ENCODE peak calls at places on chromosome 10, in five cellular contexts. D is H9, Q is H1, Y is neuronal stem cell, O is trophoblast cell. U is an unnamed sample.

GRCh38 chr10:90788987-90789386 is 68.9 kb downstream of the HTR7 start:
- DNase-seq in D (no peak), Q (no peak), Y (no peak), O (no peak), U (no peak)

GRCh38 chr10:97961979-97962378 is 68.4 kb downstream of the CRTAC1 start:
- DNase-seq in D (no peak), Q (no peak), Y (no peak), O (no peak), U (no peak)

GRCh38 chr10:3119796-3120459 is 52.6 kb downstream of the PFKP start:
- DNase-seq in D (no peak), Q (no peak), Y (no peak), O (no peak), U (peak; percentile 31)

GRCh38 chr10:114356786-114357588 is 47.3 kb downstream of the AFAP1L2 start:
- DNase-seq in D (no peak), Q (no peak), Y (no peak), O (no peak), U (peak; percentile 78)

GRCh38 chr10:97466755-97467154 is 20.8 kb downstream of the ZDHHC16 start:
- DNase-seq in D (no peak), Q (no peak), Y (no peak), O (peak; percentile 73), U (no peak)

GRCh38 chr10:44917848-44918247 is 6.7 kb downstream of the TMEM72 start:
- DNase-seq in D (no peak), Q (no peak), Y (no peak), O (no peak), U (no peak)

GRCh38 chr10:14383266-14383665 is 52.5 kb upstream of the FRMD4A start:
- DNase-seq in D (no peak), Q (no peak), Y (no peak), O (peak; percentile 12), U (peak; percentile 17)

GRCh38 chr10:28256776-28257175 is 46.1 kb downstream of the MPP7 start:
- DNase-seq in D (no peak), Q (no peak), Y (no peak), O (no peak), U (no peak)

GRCh38 chr10:58393317-58393716 is 8.1 kb downstream of the TFAM start:
- DNase-seq in D (no peak), Q (no peak), Y (no peak), O (no peak), U (peak; percentile 30)

GRCh38 chr10:34628174-34628802 is 186.8 kb downstream of the PARD3 start:
- DNase-seq in D (no peak), Q (no peak), Y (no peak), O (no peak), U (no peak)

GRCh38 chr10:14541379-14541778 is 210.7 kb upstream of the FRMD4A start:
- DNase-seq in D (no peak), Q (no peak), Y (no peak), O (no peak), U (no peak)

GRCh38 chr10:77482072-77482471 is 155.5 kb downstream of the KCNMA1 start:
- DNase-seq in D (no peak), Q (no peak), Y (no peak), O (no peak), U (no peak)

GRCh38 chr10:123429631-123430257 is 236.4 kb upstream of the GPR26 start:
- DNase-seq in D (no peak), Q (no peak), Y (no peak), O (peak; percentile 59), U (no peak)

GRCh38 chr10:15518256-15518655 is 147.2 kb upstream of the FAM171A1 start:
- DNase-seq in D (no peak), Q (no peak), Y (no peak), O (peak; percentile 7), U (no peak)

GRCh38 chr10:1363466-1364121 is 307.4 kb downstream of the WDR37 start:
- DNase-seq in D (no peak), Q (no peak), Y (no peak), O (no peak), U (no peak)

GRCh38 chr10:33363112-33363511 is 28.6 kb upstream of the NRP1 start:
- DNase-seq in D (no peak), Q (no peak), Y (no peak), O (peak; percentile 35), U (no peak)

GRCh38 chr10:30373596-30374327 is 24.7 kb upstream of the MTPAP start:
- DNase-seq in D (no peak), Q (no peak), Y (no peak), O (no peak), U (no peak)

GRCh38 chr10:856405-857157 is 74.9 kb downstream of the LARP4B start:
- DNase-seq in D (no peak), Q (no peak), Y (no peak), O (no peak), U (no peak)

GRCh38 chr10:8473205-8473604 is 418.7 kb downstream of the GATA3 start:
- DNase-seq in D (no peak), Q (no peak), Y (no peak), O (no peak), U (no peak)

GRCh38 chr10:57320416-57320815 is 947.3 kb downstream of the IPMK start:
- DNase-seq in D (no peak), Q (no peak), Y (no peak), O (no peak), U (no peak)

GRCh38 chr10:109941193-109941872 is 18.0 kb upstream of the XPNPEP1 start:
- DNase-seq in D (no peak), Q (no peak), Y (no peak), O (no peak), U (no peak)
- H2BK12ac ChIP-seq in D (no peak overlapping the region), Q (peak overlapping the region; percentile 23), Y (no peak overlapping the region), O (no peak overlapping the region), U (no peak overlapping the region)

DNA sequence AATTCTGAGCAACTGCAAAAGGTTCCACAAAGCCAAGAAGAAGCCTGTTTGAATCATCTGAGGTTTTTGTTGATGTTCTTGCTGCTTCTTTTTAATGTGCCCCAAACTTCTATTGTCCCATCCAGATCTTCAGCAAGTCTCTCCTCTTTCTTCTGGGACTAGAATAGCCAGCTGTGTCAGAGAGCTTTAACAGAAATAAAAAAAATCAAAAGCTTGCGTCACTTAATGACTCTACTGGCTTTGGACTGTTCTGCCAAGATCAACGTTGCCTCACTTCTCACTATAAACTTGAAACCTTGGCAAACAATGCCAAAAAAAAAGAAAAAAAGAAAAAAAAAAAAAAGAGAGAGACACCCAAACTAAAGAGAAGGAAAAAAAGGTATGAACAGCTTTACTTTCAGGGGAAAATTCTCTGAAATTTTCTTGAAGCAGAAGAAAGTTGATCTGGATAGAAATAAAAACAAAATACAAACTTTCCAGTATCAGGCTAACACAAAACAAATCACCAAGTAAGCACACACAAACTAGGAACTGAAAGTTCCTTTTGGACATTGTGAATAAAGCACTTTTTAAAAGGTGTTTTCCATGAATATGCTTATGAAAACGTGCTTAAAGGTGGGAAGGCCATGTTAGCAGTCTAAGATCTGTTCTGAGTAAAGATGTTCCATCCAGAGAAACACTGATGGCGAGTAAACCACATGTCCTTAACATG is 14.8 kb downstream of the USP54 start:
- DNase-seq in D (no peak), Q (no peak), Y (no peak), O (no peak), U (peak; percentile 49)
- H3K14ac ChIP-seq in D (no peak overlapping the region), Q (no peak overlapping the region), Y (no peak overlapping the region), O (no peak overlapping the region), U (no peak overlapping the region)

DNA sequence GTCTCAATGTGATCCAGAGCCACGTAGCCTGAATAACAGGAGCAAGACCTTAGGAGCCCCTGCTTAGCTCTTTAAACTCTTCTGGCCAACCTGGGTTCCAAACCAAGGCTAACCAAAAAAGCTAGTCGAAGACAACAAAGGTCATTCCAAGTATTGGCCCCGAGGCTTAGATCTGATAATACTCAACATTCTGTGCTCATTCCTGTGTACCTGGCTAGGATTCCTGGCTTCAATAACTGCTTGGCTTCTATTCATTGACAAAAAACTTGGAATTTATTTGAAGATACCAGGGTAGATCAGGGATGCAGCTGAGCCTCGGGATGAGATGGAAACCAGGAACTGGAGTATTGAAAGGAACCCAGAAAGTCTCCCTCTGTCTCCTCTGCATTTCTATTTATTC is 4.1 kb upstream of the SGMS1 start:
- DNase-seq in D (no peak), Q (no peak), Y (no peak), O (peak; percentile 95), U (no peak)
- H2BK12ac ChIP-seq in D (no peak overlapping the region), Q (no peak overlapping the region), Y (no peak overlapping the region), O (no peak overlapping the region), U (no peak overlapping the region)

DNA sequence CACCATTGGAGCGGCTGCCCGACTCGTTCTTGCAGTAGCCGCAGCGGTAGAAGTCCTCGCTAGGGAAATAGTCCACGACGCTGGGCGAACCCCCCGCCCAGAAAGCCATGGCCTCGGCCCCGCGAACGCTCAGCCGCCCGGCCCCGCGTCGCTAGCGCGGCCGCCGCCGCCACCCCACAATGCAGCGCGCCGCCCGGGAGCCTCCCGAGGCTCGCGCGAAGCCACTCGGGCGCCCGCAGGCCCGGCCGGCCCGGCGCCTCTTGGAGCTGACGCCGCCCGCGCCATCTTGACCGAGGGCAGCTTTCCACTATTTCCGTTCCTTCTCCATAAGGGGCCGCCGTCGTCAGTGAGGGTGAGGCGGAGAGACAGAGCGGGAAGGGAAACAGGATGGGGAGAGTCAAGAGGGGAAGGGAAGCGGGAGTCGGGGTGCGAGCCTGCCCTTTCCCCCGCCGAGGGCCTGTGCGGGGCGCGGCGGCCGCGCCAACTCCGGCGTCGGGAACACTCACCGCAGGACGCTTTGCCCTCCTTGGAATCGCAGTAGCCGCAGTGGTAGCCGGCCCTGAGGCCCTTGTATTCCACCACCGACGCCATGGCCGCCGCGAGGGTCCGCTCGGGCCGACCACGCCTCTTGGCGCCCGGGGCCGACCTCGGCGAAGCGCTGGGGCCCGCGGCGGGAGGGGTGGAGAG is at the start of gene ATE1:
- DNase-seq in D (peak; percentile 91), Q (peak; percentile 69), Y (peak; percentile 89), O (peak; percentile 91), U (peak; percentile 94)
- H3K14ac ChIP-seq in D (peak within 1 kb of the TSS; percentile 89), Q (peak within 1 kb of the TSS; percentile 40), Y (peak within 1 kb of the TSS; percentile 94), O (peak within 1 kb of the TSS; percentile 95), U (no peak within 1 kb of the TSS)

GRCh38 chr10:80437227-80437626 is 16.9 kb upstream of the TSPAN14 start:
- DNase-seq in D (no peak), Q (no peak), Y (no peak), O (no peak), U (no peak)

GRCh38 chr10:80433134-80433533 is 21.0 kb upstream of the TSPAN14 start:
- DNase-seq in D (no peak), Q (no peak), Y (no peak), O (no peak), U (no peak)

GRCh38 chr10:80441831-80442230 is 12.3 kb upstream of the TSPAN14 start:
- DNase-seq in D (no peak), Q (no peak), Y (no peak), O (peak; percentile 91), U (no peak)

GRCh38 chr10:80436459-80437098 is 17.5 kb upstream of the TSPAN14 start:
- DNase-seq in D (no peak), Q (no peak), Y (no peak), O (peak; percentile 25), U (no peak)
- H2BK12ac ChIP-seq in D (no peak overlapping the region), Q (no peak overlapping the region), Y (no peak overlapping the region), O (no peak overlapping the region), U (no peak overlapping the region)

DNA sequence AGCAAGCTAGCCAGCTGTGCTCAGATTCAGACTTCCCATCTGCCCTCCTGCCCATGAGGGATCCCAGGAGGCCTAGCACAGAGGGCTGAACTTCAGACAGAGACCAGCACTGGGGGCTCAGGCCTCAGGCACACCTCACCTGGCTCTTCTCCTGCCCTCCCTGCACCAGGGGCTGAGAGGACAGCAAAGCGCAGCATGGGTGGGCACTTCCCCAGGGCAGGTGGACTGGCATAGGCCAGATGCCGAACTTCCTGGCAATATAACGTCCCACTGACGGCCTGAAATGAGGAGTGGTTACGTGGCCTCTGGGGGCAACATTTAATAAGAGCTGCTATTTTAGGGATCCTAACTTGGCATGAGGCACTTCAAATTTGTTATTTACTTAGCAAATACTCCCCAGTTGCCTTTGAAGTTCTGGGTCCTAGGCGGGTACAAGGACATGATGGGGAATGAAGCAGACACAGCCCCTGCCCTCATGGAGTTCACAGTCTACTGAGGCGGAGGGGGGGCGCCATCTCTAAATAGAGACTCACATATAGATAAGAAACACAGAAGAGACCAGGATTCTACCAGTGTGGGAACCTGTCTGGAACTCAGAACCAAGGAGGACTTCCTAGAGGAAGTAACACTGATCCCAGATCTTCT is 101.8 kb upstream of the ZMIZ1 start:
- DNase-seq in D (no peak), Q (no peak), Y (no peak), O (no peak), U (no peak)
- H3K14ac ChIP-seq in D (no peak overlapping the region), Q (peak overlapping the region; percentile 43), Y (peak overlapping the region; percentile 58), O (no peak overlapping the region), U (no peak overlapping the region)

U was measured in mesenchymal stem cell.